ENCODE peak calls at places on chromosome 16, in five cellular contexts. Y is HEK293T, E is prostate gland, C is amniotic stem cell, K is left colon. V is an unnamed sample.

GRCh38 chr16:66927918-66928649 is 2.7 kb upstream of the RRAD start:
- DNase-seq in Y (no peak), E (no peak), C (no peak), K (no peak), V (no peak)

GRCh38 chr16:46908540-46909372 is 24.6 kb downstream of the GPT2 start:
- DNase-seq in Y (peak), E (peak), C (peak), K (peak), V (peak)

GRCh38 chr16:12613131-12613991 is 190.3 kb downstream of the CPPED1 start:
- DNase-seq in Y (no peak), E (no peak), C (no peak), K (no peak), V (no peak)

GRCh38 chr16:85151603-85152413 is 39.5 kb upstream of the CIBAR2 start:
- DNase-seq in Y (no peak), E (peak), C (peak), K (peak), V (peak)

GRCh38 chr16:86619263-86619935 is 41.0 kb downstream of the FOXL1 start:
- DNase-seq in Y (no peak), E (no peak), C (no peak), K (no peak), V (peak)

GRCh38 chr16:15765880-15766279 is 90.9 kb downstream of the MYH11 start:
- DNase-seq in Y (peak), E (peak), C (no peak), K (peak), V (peak)

GRCh38 chr16:57628008-57628781 is at the start of gene ADGRG1:
- DNase-seq in Y (peak), E (peak), C (peak), K (no peak), V (peak)

GRCh38 chr16:66746682-66747081 is 4.7 kb downstream of the DYNC1LI2 start:
- DNase-seq in Y (no peak), E (no peak), C (no peak), K (no peak), V (no peak)

GRCh38 chr16:27242868-27243590 is 25.5 kb downstream of the NSMCE1 start:
- DNase-seq in Y (no peak), E (no peak), C (peak), K (peak), V (peak)

GRCh38 chr16:50939356-50939755 is 197.5 kb downstream of the CYLD start:
- DNase-seq in Y (no peak), E (no peak), C (no peak), K (no peak), V (no peak)

GRCh38 chr16:4660454-4661007 is 32.8 kb upstream of the NUDT16L1 start:
- DNase-seq in Y (no peak), E (no peak), C (peak), K (peak), V (peak)

GRCh38 chr16:88558457-88559442 is 11.5 kb upstream of the ZC3H18 start:
- DNase-seq in Y (peak), E (peak), C (peak), K (peak), V (peak)

GRCh38 chr16:11319529-11320146 is 25.6 kb upstream of the RMI2 start:
- DNase-seq in Y (no peak), E (no peak), C (no peak), K (peak), V (no peak)

GRCh38 chr16:67441289-67441753 is 10.4 kb downstream of the HSD11B2 start:
- DNase-seq in Y (no peak), E (peak), C (no peak), K (peak), V (no peak)

GRCh38 chr16:70634861-70635260 is 11.5 kb upstream of the IL34 start:
- DNase-seq in Y (no peak), E (no peak), C (no peak), K (no peak), V (no peak)

GRCh38 chr16:24943471-24943870 is 71.7 kb downstream of the ARHGAP17 start:
- DNase-seq in Y (no peak), E (no peak), C (no peak), K (no peak), V (no peak)

GRCh38 chr16:51148674-51149228 is 2.3 kb downstream of the SALL1 start:
- DNase-seq in Y (no peak), E (no peak), C (no peak), K (no peak), V (no peak)

GRCh38 chr16:27313422-27314160 is at the start of gene IL4R:
- DNase-seq in Y (peak), E (peak), C (no peak), K (peak), V (peak)

GRCh38 chr16:88941933-88942909 is 34.8 kb downstream of the CBFA2T3 start:
- DNase-seq in Y (peak), E (no peak), C (no peak), K (peak), V (peak)

GRCh38 chr16:29784901-29785500 is 5.5 kb upstream of the KIF22 start:
- DNase-seq in Y (no peak), E (peak), C (peak), K (peak), V (peak)

GRCh38 chr16:68486671-68487495 is 38.6 kb upstream of the SMPD3 start:
- DNase-seq in Y (no peak), E (no peak), C (no peak), K (peak), V (no peak)

GRCh38 chr16:4372578-4373355 is 1.1 kb downstream of the VASN start:
- DNase-seq in Y (no peak), E (no peak), C (no peak), K (peak), V (peak)

GRCh38 chr16:27402964-27403600 is 1.1 kb downstream of the IL21R start:
- DNase-seq in Y (no peak), E (no peak), C (no peak), K (no peak), V (no peak)

GRCh38 chr16:58218786-58219185 is 20.9 kb upstream of the CSNK2A2 start:
- DNase-seq in Y (no peak), E (no peak), C (no peak), K (no peak), V (no peak)

GRCh38 chr16:69397821-69398521 is 12.2 kb upstream of the TERF2 start:
- DNase-seq in Y (peak), E (no peak), C (peak), K (no peak), V (peak)

GRCh38 chr16:71557954-71558582 is 18.8 kb downstream of the TAT start:
- DNase-seq in Y (no peak), E (no peak), C (no peak), K (no peak), V (no peak)